ENCODE peak calls at places on chromosome 18, in four cellular contexts. One of them, this sample, is unnamed.
A peak's percentile ranks its signal among the peaks of the same experiment; 100 is the strongest.

GRCh38 chr18:59874166-59874565 is 25.6 kb upstream of the PMAIP1 start:
- DNase-seq in heart left ventricle: no peak
- DNase-seq in iPS DF 19.7: no peak
- DNase-seq in HAP-1: no peak
- DNase-seq in this sample: no peak

GRCh38 chr18:47736376-47737140 is 193.9 kb downstream of the SMAD2 start:
- DNase-seq in heart left ventricle: no peak
- DNase-seq in iPS DF 19.7: no peak
- DNase-seq in HAP-1: no peak
- DNase-seq in this sample: no peak

GRCh38 chr18:3577456-3577855 is 127.5 kb downstream of the TGIF1 start:
- DNase-seq in heart left ventricle: no peak
- DNase-seq in iPS DF 19.7: no peak
- DNase-seq in HAP-1: no peak
- DNase-seq in this sample: no peak

GRCh38 chr18:22238681-22239080 is 69.3 kb downstream of the GATA6 start:
- DNase-seq in heart left ventricle: no peak
- DNase-seq in iPS DF 19.7: no peak
- DNase-seq in HAP-1: no peak
- DNase-seq in this sample: no peak

GRCh38 chr18:59432796-59433195 is 73.7 kb upstream of the LMAN1 start:
- DNase-seq in heart left ventricle: no peak
- DNase-seq in iPS DF 19.7: no peak
- DNase-seq in HAP-1: no peak
- DNase-seq in this sample: no peak

GRCh38 chr18:10061566-10061965 is 147.8 kb downstream of the VAPA start:
- DNase-seq in heart left ventricle: no peak
- DNase-seq in iPS DF 19.7: no peak
- DNase-seq in HAP-1: no peak
- DNase-seq in this sample: no peak

GRCh38 chr18:25109484-25109883 is 242.5 kb downstream of the ZNF521 start:
- DNase-seq in heart left ventricle: no peak
- DNase-seq in iPS DF 19.7: no peak
- DNase-seq in HAP-1: no peak
- DNase-seq in this sample: no peak

GRCh38 chr18:33316146-33316587 is 124.4 kb downstream of the CCDC178 start:
- DNase-seq in heart left ventricle: no peak
- DNase-seq in iPS DF 19.7: no peak
- DNase-seq in HAP-1: no peak
- DNase-seq in this sample: no peak

GRCh38 chr18:31185551-31185950 is 22.9 kb upstream of the DSC1 start:
- DNase-seq in heart left ventricle: no peak
- DNase-seq in iPS DF 19.7: no peak
- DNase-seq in HAP-1: no peak
- DNase-seq in this sample: no peak

GRCh38 chr18:56282234-56283104 is 355.9 kb downstream of the TXNL1 start:
- DNase-seq in heart left ventricle: no peak
- DNase-seq in iPS DF 19.7: no peak
- DNase-seq in HAP-1: no peak
- DNase-seq in this sample: no peak

GRCh38 chr18:79641722-79642497 is 37.7 kb upstream of the CTDP1 start:
- DNase-seq in heart left ventricle: no peak
- DNase-seq in iPS DF 19.7: no peak
- DNase-seq in HAP-1: no peak
- DNase-seq in this sample: no peak

GRCh38 chr18:80022613-80023012 is 11.6 kb upstream of the RBFA start:
- DNase-seq in heart left ventricle: no peak
- DNase-seq in iPS DF 19.7: no peak
- DNase-seq in HAP-1: no peak
- DNase-seq in this sample: no peak

GRCh38 chr18:6994719-6995430 is 122.7 kb downstream of the LAMA1 start:
- DNase-seq in heart left ventricle: no peak
- DNase-seq in iPS DF 19.7: no peak
- DNase-seq in HAP-1: no peak
- DNase-seq in this sample: no peak

GRCh38 chr18:8989017-8989416 is 113.5 kb upstream of the NDUFV2 start:
- DNase-seq in heart left ventricle: no peak
- DNase-seq in iPS DF 19.7: no peak
- DNase-seq in HAP-1: no peak
- DNase-seq in this sample: no peak

GRCh38 chr18:48833701-48834394 is 116.9 kb downstream of the SMAD7 start:
- DNase-seq in heart left ventricle: no peak
- DNase-seq in iPS DF 19.7: no peak
- DNase-seq in HAP-1: no peak
- DNase-seq in this sample: peak; percentile 90

GRCh38 chr18:78595924-78596573 is 383.6 kb upstream of the SALL3 start:
- DNase-seq in heart left ventricle: no peak
- DNase-seq in iPS DF 19.7: no peak
- DNase-seq in HAP-1: no peak
- DNase-seq in this sample: no peak

GRCh38 chr18:44668280-44668975 is 12.3 kb upstream of the SETBP1 start:
- DNase-seq in heart left ventricle: no peak
- DNase-seq in iPS DF 19.7: no peak
- DNase-seq in HAP-1: no peak
- DNase-seq in this sample: no peak

GRCh38 chr18:5503740-5504139 is 40.1 kb downstream of the EPB41L3 start:
- DNase-seq in heart left ventricle: no peak
- DNase-seq in iPS DF 19.7: no peak
- DNase-seq in HAP-1: no peak
- DNase-seq in this sample: no peak

GRCh38 chr18:35526476-35527120 is 28.8 kb upstream of the INO80C start:
- DNase-seq in heart left ventricle: no peak
- DNase-seq in iPS DF 19.7: no peak
- DNase-seq in HAP-1: no peak
- DNase-seq in this sample: no peak

GRCh38 chr18:32879497-32879896 is 106.7 kb upstream of the KLHL14 start:
- DNase-seq in heart left ventricle: no peak
- DNase-seq in iPS DF 19.7: no peak
- DNase-seq in HAP-1: no peak
- DNase-seq in this sample: no peak

GRCh38 chr18:45412577-45412976 is 202.7 kb upstream of the SLC14A2 start:
- DNase-seq in heart left ventricle: no peak
- DNase-seq in iPS DF 19.7: no peak
- DNase-seq in HAP-1: no peak
- DNase-seq in this sample: no peak

GRCh38 chr18:62862451-62862850 is 147.1 kb downstream of the PHLPP1 start:
- DNase-seq in heart left ventricle: no peak
- DNase-seq in iPS DF 19.7: no peak
- DNase-seq in HAP-1: no peak
- DNase-seq in this sample: no peak

GRCh38 chr18:51430538-51430937 is 233.1 kb upstream of the MEX3C start:
- DNase-seq in heart left ventricle: no peak
- DNase-seq in iPS DF 19.7: no peak
- DNase-seq in HAP-1: no peak
- DNase-seq in this sample: no peak

GRCh38 chr18:34223893-34224422 is 755 bp downstream of the NOL4 start:
- DNase-seq in heart left ventricle: no peak
- DNase-seq in iPS DF 19.7: no peak
- DNase-seq in HAP-1: no peak
- DNase-seq in this sample: no peak

GRCh38 chr18:68104036-68104435 is 587.5 kb upstream of the DSEL start:
- DNase-seq in heart left ventricle: no peak
- DNase-seq in iPS DF 19.7: no peak
- DNase-seq in HAP-1: no peak
- DNase-seq in this sample: no peak

GRCh38 chr18:30639361-30639760 is 403.2 kb downstream of the DSC3 start:
- DNase-seq in heart left ventricle: no peak
- DNase-seq in iPS DF 19.7: no peak
- DNase-seq in HAP-1: no peak
- DNase-seq in this sample: no peak

GRCh38 chr18:9437049-9437448 is 38.3 kb upstream of the RALBP1 start:
- DNase-seq in heart left ventricle: no peak
- DNase-seq in iPS DF 19.7: no peak
- DNase-seq in HAP-1: no peak
- DNase-seq in this sample: no peak

GRCh38 chr18:31977270-31977872 is 34.4 kb upstream of the TRAPPC8 start:
- DNase-seq in heart left ventricle: peak; percentile 43
- DNase-seq in iPS DF 19.7: peak; percentile 30
- DNase-seq in HAP-1: peak; percentile 74
- DNase-seq in this sample: peak; percentile 32

GRCh38 chr18:38481576-38481975 is 916.0 kb upstream of the CELF4 start:
- DNase-seq in heart left ventricle: no peak
- DNase-seq in iPS DF 19.7: no peak
- DNase-seq in HAP-1: no peak
- DNase-seq in this sample: no peak

GRCh38 chr18:25941556-25941955 is 148.9 kb downstream of the SS18 start:
- DNase-seq in heart left ventricle: no peak
- DNase-seq in iPS DF 19.7: no peak
- DNase-seq in HAP-1: no peak
- DNase-seq in this sample: no peak

GRCh38 chr18:13474907-13475306 is 251.5 kb downstream of the FAM210A start:
- DNase-seq in heart left ventricle: no peak
- DNase-seq in iPS DF 19.7: no peak
- DNase-seq in HAP-1: no peak
- DNase-seq in this sample: no peak

GRCh38 chr18:9086015-9086414 is 16.5 kb upstream of the NDUFV2 start:
- DNase-seq in heart left ventricle: no peak
- DNase-seq in iPS DF 19.7: no peak
- DNase-seq in HAP-1: no peak
- DNase-seq in this sample: no peak

GRCh38 chr18:13641551-13642439 is 84.6 kb downstream of the FAM210A start:
- DNase-seq in heart left ventricle: peak; percentile 67
- DNase-seq in iPS DF 19.7: no peak
- DNase-seq in HAP-1: no peak
- DNase-seq in this sample: no peak

GRCh38 chr18:35515460-35516130 is 17.8 kb upstream of the INO80C start:
- DNase-seq in heart left ventricle: no peak
- DNase-seq in iPS DF 19.7: no peak
- DNase-seq in HAP-1: no peak
- DNase-seq in this sample: no peak

GRCh38 chr18:59951591-59951990 is 51.8 kb downstream of the PMAIP1 start:
- DNase-seq in heart left ventricle: no peak
- DNase-seq in iPS DF 19.7: no peak
- DNase-seq in HAP-1: no peak
- DNase-seq in this sample: no peak

GRCh38 chr18:8760984-8761383 is 55.6 kb downstream of the MTCL1 start:
- DNase-seq in heart left ventricle: no peak
- DNase-seq in iPS DF 19.7: no peak
- DNase-seq in HAP-1: no peak
- DNase-seq in this sample: no peak

GRCh38 chr18:54749291-54749690 is 79.0 kb upstream of the RAB27B start:
- DNase-seq in heart left ventricle: no peak
- DNase-seq in iPS DF 19.7: no peak
- DNase-seq in HAP-1: no peak
- DNase-seq in this sample: no peak

GRCh38 chr18:72376256-72376655 is 167.9 kb downstream of the CBLN2 start:
- DNase-seq in heart left ventricle: no peak
- DNase-seq in iPS DF 19.7: no peak
- DNase-seq in HAP-1: no peak
- DNase-seq in this sample: no peak